ENCODE peak calls at places on chromosome 7, in eight cellular contexts. L is GM23338; S is kidney epithelial cell; Z is upper lobe of right lung; R is right atrium auricular region; H is CD8-positive, alpha-beta T cell; J is PC-9; M is HFF-Myc. K is an unnamed sample.

GRCh38 chr7:137354361-137354760 is 10.8 kb upstream of the PTN start:
- DNase-seq in L (no peak), J (no peak), M (no peak), R (no peak), H (no peak), S (no peak), Z (no peak), K (peak; percentile 47)

GRCh38 chr7:29989257-29989995 is at the start of gene SCRN1:
- DNase-seq in M (no peak), Z (peak; percentile 81), J (peak; percentile 49), S (no peak), L (peak; percentile 68), R (no peak), H (no peak), K (peak; percentile 34)

GRCh38 chr7:11104578-11104977 is 130.9 kb downstream of the PHF14 start:
- DNase-seq in J (no peak), L (peak; percentile 10), R (no peak), S (no peak), M (no peak), H (no peak), Z (no peak), K (no peak)

GRCh38 chr7:129925416-129926002 is 27.3 kb downstream of the UBE2H start:
- DNase-seq in J (no peak), Z (no peak), H (no peak), L (no peak), M (no peak), S (no peak), R (no peak), K (peak; percentile 39)

GRCh38 chr7:100156331-100157068 is 2.0 kb downstream of the TRAPPC14 start:
- DNase-seq in M (no peak), S (no peak), L (no peak), H (no peak), Z (no peak), R (no peak), J (no peak), K (no peak)

GRCh38 chr7:13024323-13024722 is 336.9 kb downstream of the ARL4A start:
- DNase-seq in L (no peak), J (no peak), M (no peak), R (no peak), Z (no peak), H (no peak), S (no peak), K (no peak)

GRCh38 chr7:108270385-108270784 is 140.2 kb upstream of the LAMB4 start:
- DNase-seq in H (no peak), J (no peak), L (no peak), S (no peak), R (no peak), Z (no peak), M (no peak), K (no peak)

GRCh38 chr7:92609921-92610518 is 19.8 kb upstream of the FAM133B start:
- DNase-seq in J (no peak), M (no peak), S (no peak), H (no peak), L (peak; percentile 52), Z (no peak), R (no peak), K (peak; percentile 60)

GRCh38 chr7:13240349-13240748 is 552.9 kb downstream of the ARL4A start:
- DNase-seq in J (no peak), L (peak; percentile 14), M (no peak), Z (no peak), H (no peak), S (peak; percentile 76), R (no peak), K (peak; percentile 62)

GRCh38 chr7:42237162-42237821 is at the start of gene GLI3:
- DNase-seq in M (peak; percentile 83), S (peak; percentile 56), R (peak; percentile 77), L (peak; percentile 93), H (no peak), Z (peak; percentile 88), J (peak; percentile 40), K (peak; percentile 95)

GRCh38 chr7:137852108-137852507 is 5.3 kb upstream of the DGKI start:
- DNase-seq in S (no peak), M (no peak), L (no peak), J (no peak), R (no peak), H (no peak), Z (no peak), K (no peak)

GRCh38 chr7:32658034-32658944 is 163.0 kb downstream of the AVL9 start:
- DNase-seq in M (no peak), H (no peak), S (peak; percentile 25), J (peak; percentile 41), L (no peak), Z (no peak), R (no peak), K (peak; percentile 84)

GRCh38 chr7:50714851-50715250 is 67.8 kb downstream of the GRB10 start:
- DNase-seq in M (no peak), S (no peak), L (no peak), H (no peak), R (no peak), Z (no peak), J (peak; percentile 96), K (no peak)

GRCh38 chr7:108014747-108015682 is 12.1 kb upstream of the LAMB1 start:
- DNase-seq in Z (no peak), H (no peak), R (no peak), L (no peak), S (no peak), M (no peak), J (no peak), K (peak; percentile 48)

GRCh38 chr7:27873981-27874957 is 134.3 kb downstream of the TAX1BP1 start:
- DNase-seq in J (peak; percentile 78), H (no peak), R (no peak), S (peak; percentile 92), L (no peak), Z (peak; percentile 77), M (peak; percentile 25), K (peak; percentile 56)

GRCh38 chr7:29563590-29564454 is at the start of gene PRR15:
- DNase-seq in R (no peak), J (peak; percentile 95), S (no peak), H (no peak), L (peak; percentile 93), Z (no peak), M (no peak), K (peak; percentile 61)

GRCh38 chr7:114087674-114088539 is 169.1 kb upstream of the PPP1R3A start:
- DNase-seq in Z (no peak), J (peak; percentile 9), H (no peak), L (peak; percentile 81), S (no peak), R (no peak), M (no peak), K (no peak)

GRCh38 chr7:14761506-14762296 is 140.8 kb downstream of the DGKB start:
- DNase-seq in R (peak; percentile 61), J (no peak), Z (no peak), M (peak; percentile 29), H (no peak), L (no peak), S (peak; percentile 10), K (peak; percentile 92)

GRCh38 chr7:144529269-144529926 is 125.9 kb upstream of the NOBOX start:
- DNase-seq in R (no peak), S (no peak), J (no peak), H (no peak), L (no peak), M (no peak), Z (no peak), K (no peak)
- H3K4me3 ChIP-seq in R (no peak overlapping the region), S (no peak overlapping the region), J (no peak overlapping the region), H (no peak overlapping the region), L (no peak overlapping the region), M (no peak overlapping the region), Z (no peak overlapping the region), K (no peak overlapping the region)

DNA sequence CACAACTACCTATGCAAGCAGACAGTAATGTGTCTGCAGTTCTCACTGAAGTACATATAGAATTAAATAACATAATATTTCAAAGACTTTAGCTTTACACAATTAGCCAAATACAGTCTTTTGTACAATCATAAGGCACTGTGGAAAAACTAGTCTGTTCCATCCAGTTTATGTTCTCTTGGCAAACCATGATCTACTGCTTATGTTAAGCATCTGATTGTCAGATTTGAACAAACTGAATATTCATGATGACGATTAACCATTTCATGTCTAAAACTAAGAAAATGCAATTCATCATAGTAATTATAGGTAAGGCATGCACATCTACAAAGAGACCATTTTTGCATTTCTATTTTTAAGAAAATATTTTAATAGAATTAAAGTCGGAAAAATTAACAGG is 802 bp downstream of the SEMA3A start:
- DNase-seq in R (no peak), H (no peak), J (no peak), Z (no peak), M (no peak), L (no peak), S (no peak), K (no peak)
- H3K4me3 ChIP-seq in R (peak overlapping the region; percentile 38), H (no peak overlapping the region), J (no peak overlapping the region), Z (peak overlapping the region; percentile 46), M (peak overlapping the region; percentile 82), L (peak overlapping the region; percentile 65), S (peak overlapping the region; percentile 63), K (peak overlapping the region; percentile 69)

GRCh38 chr7:130943336-130943901 is 209.4 kb upstream of the KLF14 start:
- DNase-seq in L (no peak), Z (no peak), M (no peak), S (no peak), H (no peak), R (no peak), J (no peak), K (peak; percentile 92)

GRCh38 chr7:130946110-130946509 is 212.1 kb upstream of the KLF14 start:
- DNase-seq in J (no peak), R (no peak), S (no peak), L (no peak), Z (no peak), H (no peak), M (no peak), K (no peak)

GRCh38 chr7:130943981-130944380 is 210.0 kb upstream of the KLF14 start:
- DNase-seq in L (no peak), H (no peak), M (no peak), R (no peak), Z (no peak), S (no peak), J (no peak), K (no peak)

GRCh38 chr7:130944997-130945396 is 211.0 kb upstream of the KLF14 start:
- DNase-seq in M (no peak), J (no peak), H (no peak), L (no peak), Z (no peak), S (no peak), R (no peak), K (no peak)

GRCh38 chr7:130945411-130945811 is 211.4 kb upstream of the KLF14 start:
- DNase-seq in H (no peak), Z (no peak), M (no peak), L (no peak), S (no peak), R (no peak), J (no peak), K (no peak)
- H3K4me3 ChIP-seq in H (no peak overlapping the region), Z (no peak overlapping the region), M (no peak overlapping the region), L (no peak overlapping the region), S (no peak overlapping the region), R (no peak overlapping the region), J (no peak overlapping the region), K (no peak overlapping the region)

DNA sequence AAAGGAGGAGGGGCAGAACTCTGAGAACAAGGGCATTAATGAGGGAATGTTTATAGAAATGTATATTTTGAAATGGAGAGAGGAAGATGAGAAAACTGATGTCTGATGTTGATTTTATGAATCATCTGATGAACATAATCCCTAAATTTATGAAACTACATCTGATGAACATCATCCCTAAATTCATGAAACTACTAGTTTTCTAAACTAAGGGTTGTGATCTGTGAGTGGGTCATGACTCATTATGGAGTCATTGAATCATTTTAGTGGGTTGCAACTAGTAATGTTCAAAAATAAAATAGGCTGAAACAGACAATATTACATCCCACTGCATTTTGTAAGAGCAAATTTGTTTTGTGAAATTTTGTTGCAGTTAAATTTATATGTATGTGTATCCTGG is 442.6 kb upstream of the TEX47 start:
- DNase-seq in S (no peak), J (no peak), Z (no peak), H (no peak), R (no peak), L (no peak), M (no peak), K (peak; percentile 5)
- H3K4me3 ChIP-seq in S (no peak overlapping the region), J (no peak overlapping the region), Z (no peak overlapping the region), H (no peak overlapping the region), R (no peak overlapping the region), L (no peak overlapping the region), M (no peak overlapping the region), K (no peak overlapping the region)

K was measured in choroid plexus epithelial cell.